ENCODE peak calls at places on chromosomes 12 and 14, in ten cellular contexts. A is stimulated activated CD4-positive, alpha-beta T cell treated with anti-CD3 and anti-CD28 coated beads, Interleukin-12 subunit alpha, Interleukin-12 subunit beta, amount 100 ng/mL, for 24 hours; E is DMS153; U is fibroblast of mammary gland; Z is GM18507; X is RPMI7951; G is small intestine; T is activated CD4-positive, alpha-beta T cell treated with anti-CD3 and anti-CD28 coated beads, Interleukin-2, amount 50 U/mL, for 1 hour; B is G401; M is smooth muscle cell of the brain vasculature. F is an unnamed sample.

GRCh38 chr12:132428872-132429121 is 61.2 kb upstream of the FBRSL1 start:
- DNase-seq in A (no peak), E (peak; percentile 38), U (no peak), Z (no peak), X (no peak), G (no peak), T (no peak), B (peak; percentile 89), M (no peak), F (no peak)

GRCh38 chr12:2457215-2458112 is 337.3 kb upstream of the FKBP4 start:
- DNase-seq in A (no peak), E (no peak), U (no peak), Z (no peak), X (no peak), G (no peak), T (no peak), B (no peak), M (no peak), F (no peak)

GRCh38 chr14:97976861-97977260 is 1179.7 kb downstream of the VRK1 start:
- DNase-seq in A (no peak), E (no peak), U (no peak), Z (no peak), X (no peak), G (peak; percentile 89), T (no peak), B (no peak), M (no peak), F (peak; percentile 9)

GRCh38 chr12:45991289-45992249 is 1.2 kb upstream of the SCAF11 start:
- DNase-seq in A (peak; percentile 46), E (peak; percentile 66), U (peak; percentile 60), Z (peak; percentile 32), X (peak; percentile 78), G (peak; percentile 79), T (peak; percentile 71), B (peak; percentile 90), M (no peak), F (peak; percentile 82)

GRCh38 chr14:61483477-61483876 is 162.1 kb downstream of the PRKCH start:
- DNase-seq in A (no peak), E (no peak), U (no peak), Z (no peak), X (no peak), G (no peak), T (no peak), B (no peak), M (no peak), F (no peak)

GRCh38 chr12:106855221-106855758 is 80.8 kb downstream of the RIC8B start:
- DNase-seq in A (no peak), E (no peak), U (no peak), Z (no peak), X (no peak), G (peak; percentile 53), T (no peak), B (no peak), M (no peak), F (no peak)

GRCh38 chr12:3252416-3252815 is 175.2 kb downstream of the TSPAN9 start:
- DNase-seq in A (no peak), E (no peak), U (peak; percentile 68), Z (no peak), X (no peak), G (no peak), T (no peak), B (peak; percentile 99), M (no peak), F (peak; percentile 80)

GRCh38 chr12:96400631-96401060 is 407 bp upstream of the CDK17 start:
- DNase-seq in A (no peak), E (no peak), U (peak; percentile 44), Z (no peak), X (peak; percentile 30), G (peak; percentile 51), T (no peak), B (peak; percentile 50), M (no peak), F (no peak)

GRCh38 chr12:94305293-94305957 is 154.2 kb downstream of the CEP83 start:
- DNase-seq in A (no peak), E (peak; percentile 92), U (peak; percentile 85), Z (no peak), X (no peak), G (no peak), T (no peak), B (no peak), M (no peak), F (no peak)

GRCh38 chr12:46659844-46660243 is 166.0 kb downstream of the SLC38A4 start:
- DNase-seq in A (no peak), E (peak; percentile 35), U (peak; percentile 26), Z (no peak), X (no peak), G (no peak), T (no peak), B (no peak), M (no peak), F (no peak)

GRCh38 chr14:51701956-51702355 is 50.2 kb downstream of the FRMD6 start:
- DNase-seq in A (no peak), E (no peak), U (no peak), Z (no peak), X (peak; percentile 11), G (no peak), T (no peak), B (peak; percentile 92), M (peak; percentile 69), F (no peak)

GRCh38 chr12:52151859-52152783 is 39.7 kb downstream of the KRT80 start:
- DNase-seq in A (peak; percentile 33), E (no peak), U (peak; percentile 54), Z (peak; percentile 58), X (peak; percentile 47), G (peak; percentile 70), T (peak; percentile 77), B (peak; percentile 11), M (no peak), F (peak; percentile 97)

GRCh38 chr12:105887131-105887530 is 251.6 kb downstream of the NUAK1 start:
- DNase-seq in A (no peak), E (no peak), U (no peak), Z (no peak), X (no peak), G (no peak), T (no peak), B (no peak), M (no peak), F (no peak)

GRCh38 chr12:70535896-70536374 is 101.3 kb downstream of the PTPRB start:
- DNase-seq in A (no peak), E (peak; percentile 22), U (no peak), Z (no peak), X (peak; percentile 10), G (peak; percentile 66), T (no peak), B (no peak), M (no peak), F (no peak)

F was measured in MG63.